ENCODE peak calls at places on chromosomes 3 and 15, in six cellular contexts. One of them, this sample, is unnamed.

GRCh38 chr3:31592764-31593163 is 60.0 kb downstream of the STT3B start:
- DNase-seq in retina: no peak
- DNase-seq in A549: no peak
- DNase-seq in RCC 7860: no peak
- DNase-seq in HFF-Myc: no peak
- DNase-seq in stimulated activated CD4-positive, alpha-beta T cell treated with anti-CD3 and anti-CD28 coated beads, TNF-alpha, amount 100 ng/mL, for 4 hours: no peak
- DNase-seq in this sample: no peak

GRCh38 chr3:100656945-100657344 is 47.5 kb downstream of the ADGRG7 start:
- DNase-seq in retina: no peak
- DNase-seq in RCC 7860: no peak
- DNase-seq in A549: no peak
- DNase-seq in HFF-Myc: no peak
- DNase-seq in stimulated activated CD4-positive, alpha-beta T cell treated with anti-CD3 and anti-CD28 coated beads, TNF-alpha, amount 100 ng/mL, for 4 hours: no peak
- DNase-seq in this sample: no peak

GRCh38 chr3:171417813-171418212 is 42.4 kb downstream of the TNIK start:
- DNase-seq in HFF-Myc: peak
- DNase-seq in A549: no peak
- DNase-seq in RCC 7860: peak
- DNase-seq in retina: no peak
- DNase-seq in stimulated activated CD4-positive, alpha-beta T cell treated with anti-CD3 and anti-CD28 coated beads, TNF-alpha, amount 100 ng/mL, for 4 hours: no peak
- DNase-seq in this sample: no peak

GRCh38 chr15:101123222-101123910 is 128.5 kb downstream of the CHSY1 start:
- DNase-seq in HFF-Myc: no peak
- DNase-seq in stimulated activated CD4-positive, alpha-beta T cell treated with anti-CD3 and anti-CD28 coated beads, TNF-alpha, amount 100 ng/mL, for 4 hours: no peak
- DNase-seq in A549: no peak
- DNase-seq in retina: no peak
- DNase-seq in RCC 7860: no peak
- DNase-seq in this sample: no peak

GRCh38 chr3:143358793-143359491 is 239.4 kb downstream of the CHST2 start:
- DNase-seq in A549: no peak
- DNase-seq in stimulated activated CD4-positive, alpha-beta T cell treated with anti-CD3 and anti-CD28 coated beads, TNF-alpha, amount 100 ng/mL, for 4 hours: no peak
- DNase-seq in HFF-Myc: no peak
- DNase-seq in RCC 7860: no peak
- DNase-seq in retina: no peak
- DNase-seq in this sample: peak

GRCh38 chr3:160981217-160981938 is 123.8 kb downstream of the B3GALNT1 start:
- DNase-seq in stimulated activated CD4-positive, alpha-beta T cell treated with anti-CD3 and anti-CD28 coated beads, TNF-alpha, amount 100 ng/mL, for 4 hours: no peak
- DNase-seq in RCC 7860: no peak
- DNase-seq in HFF-Myc: no peak
- DNase-seq in retina: no peak
- DNase-seq in A549: no peak
- DNase-seq in this sample: no peak

GRCh38 chr15:44129911-44130310 is 65.2 kb downstream of the FRMD5 start:
- DNase-seq in retina: no peak
- DNase-seq in RCC 7860: no peak
- DNase-seq in A549: no peak
- DNase-seq in HFF-Myc: no peak
- DNase-seq in stimulated activated CD4-positive, alpha-beta T cell treated with anti-CD3 and anti-CD28 coated beads, TNF-alpha, amount 100 ng/mL, for 4 hours: no peak
- DNase-seq in this sample: no peak

GRCh38 chr15:74176262-74177208 is 3.0 kb downstream of the ISLR start:
- DNase-seq in A549: no peak
- DNase-seq in RCC 7860: no peak
- DNase-seq in HFF-Myc: no peak
- DNase-seq in retina: peak
- DNase-seq in stimulated activated CD4-positive, alpha-beta T cell treated with anti-CD3 and anti-CD28 coated beads, TNF-alpha, amount 100 ng/mL, for 4 hours: no peak
- DNase-seq in this sample: no peak

GRCh38 chr15:45122719-45123118 is 7.0 kb downstream of the DUOXA1 start:
- DNase-seq in stimulated activated CD4-positive, alpha-beta T cell treated with anti-CD3 and anti-CD28 coated beads, TNF-alpha, amount 100 ng/mL, for 4 hours: no peak
- DNase-seq in retina: no peak
- DNase-seq in A549: no peak
- DNase-seq in RCC 7860: no peak
- DNase-seq in HFF-Myc: no peak
- DNase-seq in this sample: no peak

GRCh38 chr3:147361671-147362420 is 44.5 kb downstream of the ZIC4 start:
- DNase-seq in A549: peak
- DNase-seq in RCC 7860: no peak
- DNase-seq in retina: peak
- DNase-seq in stimulated activated CD4-positive, alpha-beta T cell treated with anti-CD3 and anti-CD28 coated beads, TNF-alpha, amount 100 ng/mL, for 4 hours: no peak
- DNase-seq in HFF-Myc: peak
- DNase-seq in this sample: no peak

GRCh38 chr3:79086514-79086913 is 681.3 kb downstream of the ROBO1 start:
- DNase-seq in RCC 7860: peak
- DNase-seq in A549: peak
- DNase-seq in HFF-Myc: peak
- DNase-seq in stimulated activated CD4-positive, alpha-beta T cell treated with anti-CD3 and anti-CD28 coated beads, TNF-alpha, amount 100 ng/mL, for 4 hours: no peak
- DNase-seq in retina: peak
- DNase-seq in this sample: no peak

GRCh38 chr3:149547954-149548728 is 73.6 kb downstream of the TM4SF4 start:
- DNase-seq in retina: no peak
- DNase-seq in RCC 7860: peak
- DNase-seq in HFF-Myc: no peak
- DNase-seq in stimulated activated CD4-positive, alpha-beta T cell treated with anti-CD3 and anti-CD28 coated beads, TNF-alpha, amount 100 ng/mL, for 4 hours: no peak
- DNase-seq in A549: peak
- DNase-seq in this sample: peak

GRCh38 chr3:52523386-52524257 is 10.0 kb downstream of the NT5DC2 start:
- DNase-seq in retina: no peak
- DNase-seq in RCC 7860: no peak
- DNase-seq in stimulated activated CD4-positive, alpha-beta T cell treated with anti-CD3 and anti-CD28 coated beads, TNF-alpha, amount 100 ng/mL, for 4 hours: no peak
- DNase-seq in A549: no peak
- DNase-seq in HFF-Myc: no peak
- DNase-seq in this sample: no peak

GRCh38 chr3:179801263-179801662 is 148.4 kb downstream of the USP13 start:
- DNase-seq in HFF-Myc: no peak
- DNase-seq in retina: no peak
- DNase-seq in A549: no peak
- DNase-seq in RCC 7860: no peak
- DNase-seq in stimulated activated CD4-positive, alpha-beta T cell treated with anti-CD3 and anti-CD28 coated beads, TNF-alpha, amount 100 ng/mL, for 4 hours: no peak
- DNase-seq in this sample: no peak

GRCh38 chr3:105686324-105686897 is 182.4 kb downstream of the CBLB start:
- DNase-seq in A549: peak
- DNase-seq in HFF-Myc: no peak
- DNase-seq in RCC 7860: peak
- DNase-seq in stimulated activated CD4-positive, alpha-beta T cell treated with anti-CD3 and anti-CD28 coated beads, TNF-alpha, amount 100 ng/mL, for 4 hours: no peak
- DNase-seq in retina: no peak
- DNase-seq in this sample: peak

GRCh38 chr15:43932907-43933306 is 106.1 kb downstream of the WDR76 start:
- DNase-seq in A549: no peak
- DNase-seq in stimulated activated CD4-positive, alpha-beta T cell treated with anti-CD3 and anti-CD28 coated beads, TNF-alpha, amount 100 ng/mL, for 4 hours: no peak
- DNase-seq in retina: no peak
- DNase-seq in HFF-Myc: no peak
- DNase-seq in RCC 7860: no peak
- DNase-seq in this sample: no peak

GRCh38 chr3:8201011-8201410 is 300.6 kb upstream of the LMCD1 start:
- DNase-seq in A549: no peak
- DNase-seq in retina: no peak
- DNase-seq in HFF-Myc: no peak
- DNase-seq in RCC 7860: no peak
- DNase-seq in stimulated activated CD4-positive, alpha-beta T cell treated with anti-CD3 and anti-CD28 coated beads, TNF-alpha, amount 100 ng/mL, for 4 hours: no peak
- DNase-seq in this sample: no peak

GRCh38 chr3:197253243-197253947 is 45.0 kb downstream of the DLG1 start:
- DNase-seq in A549: no peak
- DNase-seq in stimulated activated CD4-positive, alpha-beta T cell treated with anti-CD3 and anti-CD28 coated beads, TNF-alpha, amount 100 ng/mL, for 4 hours: no peak
- DNase-seq in RCC 7860: no peak
- DNase-seq in retina: no peak
- DNase-seq in HFF-Myc: no peak
- DNase-seq in this sample: no peak

GRCh38 chr15:38354321-38354929 is 99.5 kb upstream of the FAM98B start:
- DNase-seq in HFF-Myc: peak
- DNase-seq in A549: peak
- DNase-seq in stimulated activated CD4-positive, alpha-beta T cell treated with anti-CD3 and anti-CD28 coated beads, TNF-alpha, amount 100 ng/mL, for 4 hours: peak
- DNase-seq in RCC 7860: peak
- DNase-seq in retina: peak
- DNase-seq in this sample: no peak

GRCh38 chr3:197151562-197151961 is 121.9 kb upstream of the MELTF start:
- DNase-seq in retina: no peak
- DNase-seq in RCC 7860: peak
- DNase-seq in HFF-Myc: peak
- DNase-seq in stimulated activated CD4-positive, alpha-beta T cell treated with anti-CD3 and anti-CD28 coated beads, TNF-alpha, amount 100 ng/mL, for 4 hours: no peak
- DNase-seq in A549: peak
- DNase-seq in this sample: no peak

GRCh38 chr15:69280783-69281182 is 17.9 kb upstream of the PAQR5 start:
- DNase-seq in stimulated activated CD4-positive, alpha-beta T cell treated with anti-CD3 and anti-CD28 coated beads, TNF-alpha, amount 100 ng/mL, for 4 hours: no peak
- DNase-seq in HFF-Myc: no peak
- DNase-seq in RCC 7860: no peak
- DNase-seq in A549: no peak
- DNase-seq in retina: no peak
- DNase-seq in this sample: no peak

GRCh38 chr3:117473981-117474563 is 764.5 kb downstream of the TUSC7 start:
- DNase-seq in HFF-Myc: no peak
- DNase-seq in A549: no peak
- DNase-seq in RCC 7860: no peak
- DNase-seq in retina: no peak
- DNase-seq in stimulated activated CD4-positive, alpha-beta T cell treated with anti-CD3 and anti-CD28 coated beads, TNF-alpha, amount 100 ng/mL, for 4 hours: no peak
- DNase-seq in this sample: no peak

GRCh38 chr3:159852821-159853505 is 135.7 kb upstream of the IL12A start:
- DNase-seq in HFF-Myc: no peak
- DNase-seq in A549: no peak
- DNase-seq in stimulated activated CD4-positive, alpha-beta T cell treated with anti-CD3 and anti-CD28 coated beads, TNF-alpha, amount 100 ng/mL, for 4 hours: no peak
- DNase-seq in retina: peak
- DNase-seq in RCC 7860: peak
- DNase-seq in this sample: no peak

GRCh38 chr3:270688-271087 is 74.1 kb downstream of the CHL1 start:
- DNase-seq in retina: no peak
- DNase-seq in stimulated activated CD4-positive, alpha-beta T cell treated with anti-CD3 and anti-CD28 coated beads, TNF-alpha, amount 100 ng/mL, for 4 hours: no peak
- DNase-seq in A549: no peak
- DNase-seq in RCC 7860: no peak
- DNase-seq in HFF-Myc: no peak
- DNase-seq in this sample: no peak

GRCh38 chr3:176906046-176906905 is 291.0 kb downstream of the TBL1XR1 start:
- DNase-seq in RCC 7860: peak
- DNase-seq in retina: no peak
- DNase-seq in A549: peak
- DNase-seq in stimulated activated CD4-positive, alpha-beta T cell treated with anti-CD3 and anti-CD28 coated beads, TNF-alpha, amount 100 ng/mL, for 4 hours: no peak
- DNase-seq in HFF-Myc: peak
- DNase-seq in this sample: peak

GRCh38 chr15:25939122-25939521 is 76.0 kb upstream of the ATP10A start:
- DNase-seq in RCC 7860: no peak
- DNase-seq in stimulated activated CD4-positive, alpha-beta T cell treated with anti-CD3 and anti-CD28 coated beads, TNF-alpha, amount 100 ng/mL, for 4 hours: no peak
- DNase-seq in retina: no peak
- DNase-seq in HFF-Myc: peak
- DNase-seq in A549: no peak
- DNase-seq in this sample: no peak

GRCh38 chr3:38545983-38546382 is 49.8 kb downstream of the EXOG start:
- DNase-seq in stimulated activated CD4-positive, alpha-beta T cell treated with anti-CD3 and anti-CD28 coated beads, TNF-alpha, amount 100 ng/mL, for 4 hours: no peak
- DNase-seq in retina: no peak
- DNase-seq in HFF-Myc: no peak
- DNase-seq in RCC 7860: no peak
- DNase-seq in A549: no peak
- DNase-seq in this sample: no peak

GRCh38 chr15:67240235-67241131 is 14.0 kb downstream of the AAGAB start:
- DNase-seq in stimulated activated CD4-positive, alpha-beta T cell treated with anti-CD3 and anti-CD28 coated beads, TNF-alpha, amount 100 ng/mL, for 4 hours: no peak
- DNase-seq in A549: peak
- DNase-seq in HFF-Myc: no peak
- DNase-seq in retina: no peak
- DNase-seq in RCC 7860: no peak
- DNase-seq in this sample: peak

GRCh38 chr3:178072391-178072790 is 463.8 kb upstream of the KCNMB2 start:
- DNase-seq in A549: no peak
- DNase-seq in stimulated activated CD4-positive, alpha-beta T cell treated with anti-CD3 and anti-CD28 coated beads, TNF-alpha, amount 100 ng/mL, for 4 hours: no peak
- DNase-seq in retina: no peak
- DNase-seq in RCC 7860: no peak
- DNase-seq in HFF-Myc: no peak
- DNase-seq in this sample: no peak

GRCh38 chr15:74776851-74777768 is 4.8 kb upstream of the CSK start:
- DNase-seq in stimulated activated CD4-positive, alpha-beta T cell treated with anti-CD3 and anti-CD28 coated beads, TNF-alpha, amount 100 ng/mL, for 4 hours: no peak
- DNase-seq in HFF-Myc: no peak
- DNase-seq in retina: no peak
- DNase-seq in RCC 7860: no peak
- DNase-seq in A549: no peak
- DNase-seq in this sample: no peak

This sample was measured in NCI-H2029.